ENCODE peak calls at places on chromosomes 2 and 18, in eight cellular contexts. One of them, this sample, is unnamed.
A peak's percentile ranks its signal among the peaks of the same experiment; 100 is the strongest.

GRCh38 chr2:227766361-227766883 is 20.7 kb downstream of the SCYGR8 start:
- DNase-seq in neuronal stem cell: peak; percentile 75
- DNase-seq in NCI-H510A: peak; percentile 65
- DNase-seq in K562: peak; percentile 64
- DNase-seq in SIG-M5: no peak
- DNase-seq in GM20000: peak; percentile 84
- DNase-seq in left ventricle myocardium inferior: peak; percentile 75
- DNase-seq in memory B cell: peak; percentile 63
- DNase-seq in this sample: peak; percentile 88

GRCh38 chr18:27763341-27763740 is 413.6 kb downstream of the CDH2 start:
- DNase-seq in neuronal stem cell: no peak
- DNase-seq in NCI-H510A: no peak
- DNase-seq in K562: no peak
- DNase-seq in SIG-M5: no peak
- DNase-seq in GM20000: no peak
- DNase-seq in left ventricle myocardium inferior: no peak
- DNase-seq in memory B cell: no peak
- DNase-seq in this sample: no peak

GRCh38 chr2:229715895-229716507 is 1.6 kb upstream of the DNER start:
- DNase-seq in neuronal stem cell: peak; percentile 18
- DNase-seq in NCI-H510A: peak; percentile 64
- DNase-seq in K562: peak; percentile 40
- DNase-seq in SIG-M5: no peak
- DNase-seq in GM20000: peak; percentile 32
- DNase-seq in left ventricle myocardium inferior: no peak
- DNase-seq in memory B cell: no peak
- DNase-seq in this sample: no peak

GRCh38 chr2:85777441-85777861 is 23.7 kb downstream of the ATOH8 start:
- DNase-seq in neuronal stem cell: no peak
- DNase-seq in NCI-H510A: no peak
- DNase-seq in K562: no peak
- DNase-seq in SIG-M5: no peak
- DNase-seq in GM20000: no peak
- DNase-seq in left ventricle myocardium inferior: peak; percentile 72
- DNase-seq in memory B cell: no peak
- DNase-seq in this sample: no peak

GRCh38 chr2:53569957-53570727 is 197.5 kb upstream of the CHAC2 start:
- DNase-seq in neuronal stem cell: no peak
- DNase-seq in NCI-H510A: no peak
- DNase-seq in K562: no peak
- DNase-seq in SIG-M5: no peak
- DNase-seq in GM20000: no peak
- DNase-seq in left ventricle myocardium inferior: no peak
- DNase-seq in memory B cell: no peak
- DNase-seq in this sample: no peak

GRCh38 chr2:27221166-27221565 is 4.0 kb downstream of the CAD start:
- DNase-seq in neuronal stem cell: no peak
- DNase-seq in NCI-H510A: no peak
- DNase-seq in K562: no peak
- DNase-seq in SIG-M5: no peak
- DNase-seq in GM20000: no peak
- DNase-seq in left ventricle myocardium inferior: no peak
- DNase-seq in memory B cell: no peak
- DNase-seq in this sample: no peak

GRCh38 chr18:41966943-41967342 is 11.9 kb downstream of the PIK3C3 start:
- DNase-seq in neuronal stem cell: no peak
- DNase-seq in NCI-H510A: no peak
- DNase-seq in K562: no peak
- DNase-seq in SIG-M5: no peak
- DNase-seq in GM20000: no peak
- DNase-seq in left ventricle myocardium inferior: no peak
- DNase-seq in memory B cell: no peak
- DNase-seq in this sample: no peak

GRCh38 chr2:164642946-164643555 is 21.8 kb upstream of the GRB14 start:
- DNase-seq in neuronal stem cell: no peak
- DNase-seq in NCI-H510A: no peak
- DNase-seq in K562: no peak
- DNase-seq in SIG-M5: no peak
- DNase-seq in GM20000: no peak
- DNase-seq in left ventricle myocardium inferior: no peak
- DNase-seq in memory B cell: no peak
- DNase-seq in this sample: no peak

GRCh38 chr2:8676191-8676914 is 5.5 kb upstream of the ID2 start:
- DNase-seq in neuronal stem cell: peak; percentile 9
- DNase-seq in NCI-H510A: no peak
- DNase-seq in K562: no peak
- DNase-seq in SIG-M5: no peak
- DNase-seq in GM20000: no peak
- DNase-seq in left ventricle myocardium inferior: peak; percentile 90
- DNase-seq in memory B cell: no peak
- DNase-seq in this sample: peak; percentile 54

This sample was measured in HuH-7.5.